ENCODE peak calls at places on chromosomes 3 and 15, in four cellular contexts. One of them, this sample, is unnamed.

GRCh38 chr15:29623240-29623639 is 199.0 kb downstream of the TJP1 start:
- DNase-seq in H1: no peak
- DNase-seq in mesendoderm: peak; percentile 17
- DNase-seq in IMR-90: no peak
- DNase-seq in this sample: no peak

GRCh38 chr3:195911946-195912270 is 3.6 kb upstream of the TNK2 start:
- DNase-seq in H1: no peak
- DNase-seq in mesendoderm: peak; percentile 59
- DNase-seq in IMR-90: no peak
- DNase-seq in this sample: peak; percentile 45

GRCh38 chr3:31543375-31543774 is 10.7 kb downstream of the STT3B start:
- DNase-seq in mesendoderm: no peak
- DNase-seq in H1: no peak
- DNase-seq in IMR-90: peak; percentile 17
- DNase-seq in this sample: no peak

GRCh38 chr15:35674873-35675781 is 129.2 kb upstream of the DPH6 start:
- DNase-seq in IMR-90: peak; percentile 77
- DNase-seq in mesendoderm: no peak
- DNase-seq in H1: no peak
- DNase-seq in this sample: no peak

GRCh38 chr15:65516997-65517865 is at the start of gene DPP8:
- DNase-seq in mesendoderm: peak; percentile 97
- DNase-seq in IMR-90: peak; percentile 94
- DNase-seq in H1: peak; percentile 81
- DNase-seq in this sample: peak; percentile 96

GRCh38 chr3:99515-99914 is 97.0 kb upstream of the CHL1 start:
- DNase-seq in H1: no peak
- DNase-seq in mesendoderm: no peak
- DNase-seq in IMR-90: no peak
- DNase-seq in this sample: no peak

GRCh38 chr3:47705391-47705790 is 76.3 kb downstream of the SMARCC1 start:
- DNase-seq in IMR-90: no peak
- DNase-seq in H1: no peak
- DNase-seq in mesendoderm: no peak
- DNase-seq in this sample: no peak

GRCh38 chr15:34365836-34366235 is 1.2 kb downstream of the LPCAT4 start:
- DNase-seq in H1: no peak
- DNase-seq in mesendoderm: no peak
- DNase-seq in IMR-90: no peak
- DNase-seq in this sample: no peak

GRCh38 chr15:76336254-76337046 is at the start of gene ISL2:
- DNase-seq in mesendoderm: peak; percentile 96
- DNase-seq in IMR-90: peak; percentile 96
- DNase-seq in H1: peak; percentile 89
- DNase-seq in this sample: peak; percentile 97

GRCh38 chr3:139107424-139108252 is 62.9 kb upstream of the PRR23C start:
- DNase-seq in H1: no peak
- DNase-seq in mesendoderm: no peak
- DNase-seq in IMR-90: no peak
- DNase-seq in this sample: peak; percentile 17

GRCh38 chr3:39724233-39724846 is 85.1 kb upstream of the MYRIP start:
- DNase-seq in H1: no peak
- DNase-seq in IMR-90: no peak
- DNase-seq in mesendoderm: peak; percentile 38
- DNase-seq in this sample: no peak

GRCh38 chr3:36823806-36824205 is 59.5 kb upstream of the DCLK3 start:
- DNase-seq in mesendoderm: no peak
- DNase-seq in IMR-90: no peak
- DNase-seq in H1: no peak
- DNase-seq in this sample: no peak

GRCh38 chr3:65597225-65597951 is 441.3 kb downstream of the MAGI1 start:
- DNase-seq in mesendoderm: peak; percentile 93
- DNase-seq in IMR-90: peak; percentile 54
- DNase-seq in H1: peak; percentile 88
- DNase-seq in this sample: peak; percentile 93

DNA sequence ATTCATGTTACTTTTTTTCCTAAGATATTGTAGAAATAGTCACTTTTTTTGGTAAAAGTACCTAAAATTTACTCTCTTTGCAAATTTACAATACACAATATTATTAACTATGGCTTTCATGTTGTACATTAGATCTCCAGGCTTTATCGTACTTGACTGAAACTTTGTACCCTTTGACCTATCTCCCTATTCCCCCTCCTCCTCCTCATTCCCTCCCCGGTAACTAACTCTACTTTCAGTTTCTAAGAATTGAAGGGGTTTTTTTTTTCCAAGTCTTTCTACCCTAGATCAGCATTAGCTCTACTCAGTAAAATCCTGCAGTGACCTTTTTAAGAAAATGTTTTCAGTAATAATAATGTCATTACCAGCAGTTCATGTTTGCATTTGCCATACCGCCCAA is 10.1 kb downstream of the HACL1 start:
- DNase-seq in mesendoderm: no peak
- DNase-seq in H1: no peak
- DNase-seq in IMR-90: no peak
- DNase-seq in this sample: no peak
- H4K5ac ChIP-seq in mesendoderm: no peak overlapping the region
- H4K5ac ChIP-seq in H1: no peak overlapping the region
- H4K5ac ChIP-seq in IMR-90: no peak overlapping the region
- H4K5ac ChIP-seq in this sample: no peak overlapping the region

GRCh38 chr3:29141197-29141911 is 139.5 kb upstream of the RBMS3 start:
- DNase-seq in mesendoderm: peak; percentile 60
- DNase-seq in IMR-90: peak; percentile 25
- DNase-seq in H1: no peak
- DNase-seq in this sample: no peak
- H2BK120ac ChIP-seq in mesendoderm: peak overlapping the region; percentile 78
- H2BK120ac ChIP-seq in IMR-90: peak overlapping the region; percentile 91
- H2BK120ac ChIP-seq in H1: no peak overlapping the region
- H2BK120ac ChIP-seq in this sample: no peak overlapping the region

GRCh38 chr3:192916455-192917257 is 1.0 kb downstream of the MB21D2 start:
- DNase-seq in H1: peak; percentile 74
- DNase-seq in IMR-90: peak; percentile 73
- DNase-seq in mesendoderm: peak; percentile 91
- DNase-seq in this sample: peak; percentile 82
- H2BK15ac ChIP-seq in H1: no peak overlapping the region
- H2BK15ac ChIP-seq in IMR-90: peak overlapping the region; percentile 38
- H2BK15ac ChIP-seq in mesendoderm: no peak overlapping the region
- H2BK15ac ChIP-seq in this sample: no peak overlapping the region

DNA sequence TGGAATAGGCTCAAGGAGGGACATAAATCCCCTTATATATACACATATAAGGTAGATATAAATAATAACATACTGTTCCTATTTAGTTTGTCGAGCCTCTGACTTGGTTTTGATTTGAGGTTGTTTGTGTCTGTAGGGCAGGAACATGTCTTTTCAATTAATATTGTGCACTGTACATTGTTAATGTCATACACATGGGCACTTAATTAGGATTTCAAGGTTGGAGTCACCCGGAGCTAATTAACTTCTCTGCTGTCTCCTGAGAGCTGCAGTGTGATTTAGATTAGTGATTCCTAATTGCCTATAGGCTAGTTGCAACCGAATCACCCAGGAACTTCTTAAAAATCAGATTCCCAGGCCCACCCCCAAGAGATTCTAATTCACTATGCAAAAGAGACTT is 50.4 kb upstream of the FILIP1L start:
- DNase-seq in mesendoderm: no peak
- DNase-seq in H1: no peak
- DNase-seq in IMR-90: no peak
- DNase-seq in this sample: no peak
- H4K5ac ChIP-seq in mesendoderm: no peak overlapping the region
- H4K5ac ChIP-seq in H1: no peak overlapping the region
- H4K5ac ChIP-seq in IMR-90: no peak overlapping the region
- H4K5ac ChIP-seq in this sample: no peak overlapping the region

GRCh38 chr3:49098910-49099630 is 5.2 kb upstream of the QRICH1 start:
- DNase-seq in mesendoderm: no peak
- DNase-seq in IMR-90: no peak
- DNase-seq in H1: no peak
- DNase-seq in this sample: no peak

GRCh38 chr3:49098429-49098828 is 4.6 kb upstream of the QRICH1 start:
- DNase-seq in H1: no peak
- DNase-seq in mesendoderm: no peak
- DNase-seq in IMR-90: peak; percentile 34
- DNase-seq in this sample: no peak

GRCh38 chr3:49092948-49093852 is 671 bp downstream of the QRICH1 start:
- DNase-seq in mesendoderm: peak; percentile 93
- DNase-seq in H1: peak; percentile 38
- DNase-seq in IMR-90: peak; percentile 89
- DNase-seq in this sample: peak; percentile 75

DNA sequence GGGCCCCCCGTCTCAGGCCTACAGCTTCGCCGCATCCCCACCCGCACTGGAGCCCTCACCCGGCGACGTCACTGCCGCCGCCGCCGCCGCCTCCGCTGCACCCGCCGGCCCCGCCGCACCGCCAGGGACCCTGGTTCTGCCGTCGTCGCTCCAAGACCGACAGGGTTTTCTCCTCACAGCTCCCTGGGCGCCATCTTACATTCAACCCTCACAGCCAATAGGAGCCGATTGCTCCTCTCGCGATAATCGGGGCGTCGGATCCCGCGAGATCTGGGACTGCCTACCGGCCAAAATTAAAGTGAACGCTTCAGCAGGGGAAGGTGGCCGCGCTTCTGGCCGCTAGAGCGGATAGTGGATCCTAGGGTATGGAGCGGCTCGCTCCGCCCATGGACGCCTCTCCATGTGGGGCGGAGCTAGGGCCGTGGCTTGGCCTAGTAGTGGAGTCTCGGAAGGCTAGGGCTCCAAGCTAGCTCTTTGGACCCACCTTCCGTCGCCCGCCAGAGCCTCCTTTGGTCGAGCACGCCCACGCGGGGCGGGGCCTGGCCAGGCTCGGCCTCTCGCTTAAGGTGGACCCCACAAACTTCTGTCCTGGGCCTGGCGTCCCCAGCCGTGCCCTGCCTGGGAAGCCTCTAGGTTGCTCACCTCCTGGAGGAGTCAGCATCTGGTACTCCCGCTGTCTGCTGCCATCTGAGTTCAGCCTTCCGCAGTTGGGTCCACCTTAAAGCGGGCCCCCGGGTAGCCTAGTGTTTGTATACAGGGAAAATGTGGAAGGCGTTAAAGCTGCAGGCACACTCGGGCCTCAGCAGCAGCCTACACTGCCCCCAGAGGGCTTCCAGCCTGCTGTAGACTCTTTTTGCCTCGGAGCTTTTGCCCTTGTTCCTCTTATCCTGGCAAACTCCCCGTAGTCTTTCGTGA is at the start of gene QRICH1:
- DNase-seq in IMR-90: peak; percentile 97
- DNase-seq in mesendoderm: peak; percentile 99
- DNase-seq in H1: peak; percentile 91
- DNase-seq in this sample: peak; percentile 97
- H2BK120ac ChIP-seq in IMR-90: peak within 1 kb of the TSS; percentile 71
- H2BK120ac ChIP-seq in mesendoderm: peak within 1 kb of the TSS; percentile 63
- H2BK120ac ChIP-seq in H1: no peak within 1 kb of the TSS
- H2BK120ac ChIP-seq in this sample: no peak within 1 kb of the TSS

GRCh38 chr15:40845036-40845435 is 1.2 kb downstream of the SPINT1 start:
- DNase-seq in H1: no peak
- DNase-seq in mesendoderm: no peak
- DNase-seq in IMR-90: no peak
- DNase-seq in this sample: no peak
- H2BK15ac ChIP-seq in H1: no peak overlapping the region
- H2BK15ac ChIP-seq in mesendoderm: no peak overlapping the region
- H2BK15ac ChIP-seq in IMR-90: no peak overlapping the region
- H2BK15ac ChIP-seq in this sample: no peak overlapping the region

DNA sequence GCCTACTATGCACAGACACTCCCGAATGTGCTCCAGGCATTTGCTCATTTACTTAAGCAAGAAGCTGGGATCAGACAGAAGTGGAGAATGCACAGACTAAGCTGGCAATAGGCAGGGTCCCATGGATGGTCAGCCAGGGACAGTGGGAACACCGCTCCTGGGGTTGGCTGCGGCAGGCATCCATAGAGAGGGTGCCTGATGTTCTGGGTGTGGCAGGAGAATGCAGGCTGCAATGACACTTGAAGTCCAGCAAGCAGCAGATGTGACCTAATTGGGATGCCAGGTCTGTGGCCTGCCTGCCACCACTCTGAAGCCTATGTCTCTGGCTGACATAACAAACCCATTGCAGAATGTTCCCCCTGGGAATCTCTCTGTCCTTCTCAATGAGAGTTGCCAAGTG is 40.2 kb upstream of the SLC6A11 start:
- DNase-seq in mesendoderm: no peak
- DNase-seq in IMR-90: no peak
- DNase-seq in H1: no peak
- DNase-seq in this sample: no peak
- H4K5ac ChIP-seq in mesendoderm: no peak overlapping the region
- H4K5ac ChIP-seq in IMR-90: no peak overlapping the region
- H4K5ac ChIP-seq in H1: no peak overlapping the region
- H4K5ac ChIP-seq in this sample: no peak overlapping the region

GRCh38 chr3:140497331-140497730 is 180.5 kb upstream of the TRIM42 start:
- DNase-seq in H1: no peak
- DNase-seq in mesendoderm: no peak
- DNase-seq in IMR-90: no peak
- DNase-seq in this sample: no peak
- H2BK120ac ChIP-seq in H1: no peak overlapping the region
- H2BK120ac ChIP-seq in mesendoderm: no peak overlapping the region
- H2BK120ac ChIP-seq in IMR-90: no peak overlapping the region
- H2BK120ac ChIP-seq in this sample: no peak overlapping the region

GRCh38 chr3:43442872-43443395 is 156.6 kb downstream of the SNRK start:
- DNase-seq in H1: no peak
- DNase-seq in mesendoderm: no peak
- DNase-seq in IMR-90: no peak
- DNase-seq in this sample: no peak
- H2BK15ac ChIP-seq in H1: no peak overlapping the region
- H2BK15ac ChIP-seq in mesendoderm: no peak overlapping the region
- H2BK15ac ChIP-seq in IMR-90: no peak overlapping the region
- H2BK15ac ChIP-seq in this sample: no peak overlapping the region

DNA sequence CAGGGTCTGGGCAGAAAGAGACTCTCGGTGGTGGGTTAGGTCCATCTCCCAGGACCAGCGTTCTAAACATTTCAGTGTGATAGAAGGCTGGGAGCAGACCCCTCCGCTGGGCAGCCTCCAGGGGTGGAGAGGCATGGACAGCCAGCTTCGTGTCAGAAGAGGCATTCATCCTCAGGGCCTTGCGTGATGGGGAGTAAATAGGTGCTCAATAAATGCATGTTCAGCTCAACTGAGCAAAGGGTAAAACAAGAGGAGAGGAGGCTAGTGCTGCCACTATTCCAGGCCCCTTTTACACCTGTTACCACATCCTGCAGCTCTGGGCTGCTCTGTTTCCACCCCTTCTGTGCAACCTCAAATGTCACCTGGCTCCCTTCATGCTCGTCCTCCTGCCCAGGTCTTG is 49.0 kb downstream of the SEMA5B start:
- DNase-seq in H1: no peak
- DNase-seq in IMR-90: no peak
- DNase-seq in mesendoderm: no peak
- DNase-seq in this sample: no peak
- H4K5ac ChIP-seq in H1: no peak overlapping the region
- H4K5ac ChIP-seq in IMR-90: no peak overlapping the region
- H4K5ac ChIP-seq in mesendoderm: no peak overlapping the region
- H4K5ac ChIP-seq in this sample: no peak overlapping the region